ENCODE peak calls at places on chromosomes 3 and 15, in ten cellular contexts. One of them, this sample, is unnamed. For H3K4me1, the result is how much of the 10 kb centered on the place peaks cover.

GRCh38 chr3:147411777-147412176 is 2.6 kb downstream of the ZIC1 start:
- DNase-seq in BE2C: no peak
- DNase-seq in astrocyte: no peak
- DNase-seq in CD8-positive, alpha-beta memory T cell: no peak
- DNase-seq in heart right ventricle: no peak
- DNase-seq in lower lobe of right lung: no peak
- DNase-seq in ovary: no peak
- DNase-seq in thyroid gland: no peak
- DNase-seq in psoas muscle: no peak
- DNase-seq in A549: no peak
- DNase-seq in this sample: no peak

GRCh38 chr15:81473946-81474345 is 99.9 kb upstream of the TMC3 start:
- DNase-seq in BE2C: no peak
- DNase-seq in astrocyte: no peak
- DNase-seq in CD8-positive, alpha-beta memory T cell: no peak
- DNase-seq in heart right ventricle: no peak
- DNase-seq in lower lobe of right lung: no peak
- DNase-seq in ovary: no peak
- DNase-seq in thyroid gland: no peak
- DNase-seq in psoas muscle: no peak
- DNase-seq in A549: no peak
- DNase-seq in this sample: no peak

GRCh38 chr3:14457481-14457880 is 55.1 kb downstream of the SLC6A6 start:
- DNase-seq in BE2C: no peak
- DNase-seq in astrocyte: no peak
- DNase-seq in CD8-positive, alpha-beta memory T cell: no peak
- DNase-seq in heart right ventricle: no peak
- DNase-seq in lower lobe of right lung: no peak
- DNase-seq in ovary: no peak
- DNase-seq in thyroid gland: no peak
- DNase-seq in psoas muscle: no peak
- DNase-seq in A549: no peak
- DNase-seq in this sample: no peak

GRCh38 chr15:74399511-74400312 is 32.3 kb upstream of the CYP11A1 start:
- DNase-seq in BE2C: no peak
- DNase-seq in astrocyte: peak
- DNase-seq in CD8-positive, alpha-beta memory T cell: no peak
- DNase-seq in heart right ventricle: no peak
- DNase-seq in lower lobe of right lung: no peak
- DNase-seq in ovary: no peak
- DNase-seq in thyroid gland: no peak
- DNase-seq in psoas muscle: no peak
- DNase-seq in A549: no peak
- DNase-seq in this sample: no peak

GRCh38 chr3:63661242-63661641 is 8.8 kb downstream of the SNTN start:
- DNase-seq in BE2C: peak
- DNase-seq in astrocyte: no peak
- DNase-seq in CD8-positive, alpha-beta memory T cell: no peak
- DNase-seq in heart right ventricle: no peak
- DNase-seq in lower lobe of right lung: no peak
- DNase-seq in ovary: no peak
- DNase-seq in thyroid gland: no peak
- DNase-seq in psoas muscle: no peak
- DNase-seq in A549: no peak
- DNase-seq in this sample: no peak

GRCh38 chr3:48863122-48863521 is 15.4 kb upstream of the PRKAR2A start:
- DNase-seq in BE2C: no peak
- DNase-seq in astrocyte: no peak
- DNase-seq in CD8-positive, alpha-beta memory T cell: no peak
- DNase-seq in heart right ventricle: no peak
- DNase-seq in lower lobe of right lung: peak
- DNase-seq in ovary: no peak
- DNase-seq in thyroid gland: no peak
- DNase-seq in psoas muscle: no peak
- DNase-seq in A549: no peak
- DNase-seq in this sample: peak

GRCh38 chr3:123419850-123420292 is 29.0 kb downstream of the ADCY5 start:
- DNase-seq in BE2C: no peak
- DNase-seq in astrocyte: no peak
- DNase-seq in CD8-positive, alpha-beta memory T cell: no peak
- DNase-seq in heart right ventricle: peak
- DNase-seq in lower lobe of right lung: no peak
- DNase-seq in ovary: peak
- DNase-seq in thyroid gland: no peak
- DNase-seq in psoas muscle: no peak
- DNase-seq in A549: no peak
- DNase-seq in this sample: no peak

GRCh38 chr3:129783470-129783869 is 110.0 kb downstream of the TMCC1 start:
- DNase-seq in BE2C: no peak
- DNase-seq in astrocyte: peak
- DNase-seq in CD8-positive, alpha-beta memory T cell: no peak
- DNase-seq in heart right ventricle: no peak
- DNase-seq in lower lobe of right lung: no peak
- DNase-seq in ovary: no peak
- DNase-seq in thyroid gland: no peak
- DNase-seq in psoas muscle: no peak
- DNase-seq in A549: no peak
- DNase-seq in this sample: no peak

GRCh38 chr15:99682455-99682854 is 50.8 kb downstream of the LYSMD4 start:
- DNase-seq in BE2C: no peak
- DNase-seq in astrocyte: peak
- DNase-seq in CD8-positive, alpha-beta memory T cell: no peak
- DNase-seq in heart right ventricle: no peak
- DNase-seq in lower lobe of right lung: no peak
- DNase-seq in ovary: no peak
- DNase-seq in thyroid gland: no peak
- DNase-seq in psoas muscle: no peak
- DNase-seq in A549: peak
- DNase-seq in this sample: no peak

GRCh38 chr3:128060473-128061381 is 8.5 kb downstream of the SEC61A1 start:
- DNase-seq in BE2C: no peak
- DNase-seq in astrocyte: peak
- DNase-seq in CD8-positive, alpha-beta memory T cell: no peak
- DNase-seq in heart right ventricle: no peak
- DNase-seq in lower lobe of right lung: no peak
- DNase-seq in ovary: no peak
- DNase-seq in thyroid gland: no peak
- DNase-seq in psoas muscle: no peak
- DNase-seq in A549: no peak
- DNase-seq in this sample: no peak

DNA sequence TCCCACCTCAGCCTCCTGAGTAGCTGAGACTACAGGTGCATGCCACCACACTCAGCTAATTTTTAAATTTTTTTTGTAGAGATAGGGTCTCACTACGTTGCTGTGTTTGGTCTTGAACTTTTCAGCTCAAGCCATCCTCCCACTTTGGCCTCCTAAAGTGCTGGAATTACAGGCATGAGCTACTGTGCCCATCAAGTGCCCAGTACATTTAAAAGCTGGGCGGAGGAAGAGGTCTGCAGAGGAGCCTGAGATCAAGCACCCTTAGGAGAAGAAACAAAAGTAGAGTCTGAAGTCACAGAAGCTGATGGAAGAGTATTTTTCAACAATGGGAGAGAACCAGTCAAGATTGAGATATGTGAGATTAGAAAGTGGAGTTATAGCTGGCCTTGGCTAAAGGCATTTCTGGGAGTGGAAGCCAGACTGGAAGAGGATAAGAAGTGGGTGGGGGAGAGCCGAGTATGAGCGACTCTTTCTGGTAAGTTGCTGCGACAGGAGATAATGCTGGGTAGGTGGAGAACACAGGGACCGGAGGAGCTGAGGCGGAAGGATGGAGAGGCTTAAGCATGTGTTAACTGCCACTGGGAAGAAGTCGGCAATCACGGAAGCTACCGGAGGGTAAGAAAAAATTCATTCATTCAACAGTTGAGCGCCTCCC is 782 bp upstream of the IREB2 start:
- DNase-seq in BE2C: no peak
- DNase-seq in astrocyte: no peak
- DNase-seq in CD8-positive, alpha-beta memory T cell: no peak
- DNase-seq in heart right ventricle: no peak
- DNase-seq in lower lobe of right lung: no peak
- DNase-seq in ovary: no peak
- DNase-seq in thyroid gland: no peak
- DNase-seq in psoas muscle: no peak
- DNase-seq in A549: no peak
- DNase-seq in this sample: no peak
- H3K4me1 ChIP-seq in BE2C: under half
- H3K4me1 ChIP-seq in astrocyte: under half
- H3K4me1 ChIP-seq in CD8-positive, alpha-beta memory T cell: under half
- H3K4me1 ChIP-seq in heart right ventricle: under half
- H3K4me1 ChIP-seq in lower lobe of right lung: under half
- H3K4me1 ChIP-seq in ovary: under half
- H3K4me1 ChIP-seq in thyroid gland: under half
- H3K4me1 ChIP-seq in psoas muscle: under half
- H3K4me1 ChIP-seq in A549: under half
- H3K4me1 ChIP-seq in this sample: under half

DNA sequence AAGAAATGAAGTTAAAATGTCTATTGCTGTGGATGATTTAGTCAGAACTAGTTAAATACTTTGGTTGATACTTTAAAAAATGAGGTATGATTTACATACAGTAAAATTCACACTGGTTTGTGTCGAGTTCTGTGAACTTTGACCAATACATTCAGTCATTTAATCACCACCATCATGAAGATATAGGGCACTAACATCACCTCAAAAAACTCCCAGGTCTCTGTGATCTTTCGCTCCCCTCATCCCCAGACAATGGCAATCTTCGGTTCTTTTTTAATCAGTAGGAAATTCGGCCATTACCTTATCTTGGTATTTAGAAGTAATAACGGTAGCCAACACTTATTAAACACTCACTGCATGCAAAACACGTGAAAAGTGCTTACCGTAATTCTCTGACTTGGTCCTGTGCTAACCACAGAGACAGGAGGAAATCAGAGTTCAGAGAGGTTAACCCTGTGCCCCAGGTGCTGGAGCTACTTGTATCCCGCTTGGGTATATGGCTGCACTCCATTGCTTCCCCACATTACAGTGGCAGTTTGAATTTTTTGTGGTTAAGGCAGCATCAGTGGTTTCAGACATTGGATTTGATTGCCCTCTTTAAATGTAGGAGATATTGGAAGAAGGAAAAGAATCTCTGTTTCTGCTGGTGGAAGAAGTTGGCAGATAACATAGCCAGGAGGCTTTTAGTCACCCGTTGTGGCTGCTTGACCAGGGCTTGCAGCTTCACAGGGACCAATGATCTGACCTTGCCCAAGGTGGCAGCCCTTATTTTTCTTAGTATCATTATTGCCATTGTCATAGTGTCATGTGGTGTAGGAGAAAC is 4.2 kb downstream of the PLCL2 start:
- DNase-seq in BE2C: no peak
- DNase-seq in astrocyte: no peak
- DNase-seq in CD8-positive, alpha-beta memory T cell: no peak
- DNase-seq in heart right ventricle: no peak
- DNase-seq in lower lobe of right lung: no peak
- DNase-seq in ovary: no peak
- DNase-seq in thyroid gland: no peak
- DNase-seq in psoas muscle: no peak
- DNase-seq in A549: no peak
- DNase-seq in this sample: no peak
- H3K4me1 ChIP-seq in BE2C: under half
- H3K4me1 ChIP-seq in astrocyte: under half
- H3K4me1 ChIP-seq in CD8-positive, alpha-beta memory T cell: half or more
- H3K4me1 ChIP-seq in heart right ventricle: half or more
- H3K4me1 ChIP-seq in lower lobe of right lung: under half
- H3K4me1 ChIP-seq in ovary: under half
- H3K4me1 ChIP-seq in thyroid gland: under half
- H3K4me1 ChIP-seq in psoas muscle: half or more
- H3K4me1 ChIP-seq in A549: under half
- H3K4me1 ChIP-seq in this sample: under half

GRCh38 chr3:172154768-172155649 is 115.6 kb downstream of the FNDC3B start:
- DNase-seq in BE2C: no peak
- DNase-seq in astrocyte: no peak
- DNase-seq in CD8-positive, alpha-beta memory T cell: no peak
- DNase-seq in heart right ventricle: no peak
- DNase-seq in lower lobe of right lung: no peak
- DNase-seq in ovary: no peak
- DNase-seq in thyroid gland: no peak
- DNase-seq in psoas muscle: no peak
- DNase-seq in A549: no peak
- DNase-seq in this sample: no peak

GRCh38 chr3:172157566-172158258 is 118.3 kb downstream of the FNDC3B start:
- DNase-seq in BE2C: no peak
- DNase-seq in astrocyte: no peak
- DNase-seq in CD8-positive, alpha-beta memory T cell: no peak
- DNase-seq in heart right ventricle: no peak
- DNase-seq in lower lobe of right lung: no peak
- DNase-seq in ovary: no peak
- DNase-seq in thyroid gland: no peak
- DNase-seq in psoas muscle: no peak
- DNase-seq in A549: no peak
- DNase-seq in this sample: no peak

GRCh38 chr3:172155880-172156279 is 116.5 kb downstream of the FNDC3B start:
- DNase-seq in BE2C: no peak
- DNase-seq in astrocyte: no peak
- DNase-seq in CD8-positive, alpha-beta memory T cell: no peak
- DNase-seq in heart right ventricle: no peak
- DNase-seq in lower lobe of right lung: no peak
- DNase-seq in ovary: no peak
- DNase-seq in thyroid gland: no peak
- DNase-seq in psoas muscle: no peak
- DNase-seq in A549: no peak
- DNase-seq in this sample: no peak

GRCh38 chr3:172158741-172159140 is 119.4 kb downstream of the FNDC3B start:
- DNase-seq in BE2C: no peak
- DNase-seq in astrocyte: no peak
- DNase-seq in CD8-positive, alpha-beta memory T cell: no peak
- DNase-seq in heart right ventricle: no peak
- DNase-seq in lower lobe of right lung: no peak
- DNase-seq in ovary: no peak
- DNase-seq in thyroid gland: no peak
- DNase-seq in psoas muscle: no peak
- DNase-seq in A549: no peak
- DNase-seq in this sample: no peak

GRCh38 chr3:172156309-172156998 is 117.1 kb downstream of the FNDC3B start:
- DNase-seq in BE2C: no peak
- DNase-seq in astrocyte: no peak
- DNase-seq in CD8-positive, alpha-beta memory T cell: no peak
- DNase-seq in heart right ventricle: no peak
- DNase-seq in lower lobe of right lung: peak
- DNase-seq in ovary: no peak
- DNase-seq in thyroid gland: peak
- DNase-seq in psoas muscle: peak
- DNase-seq in A549: peak
- DNase-seq in this sample: peak
- H3K4me1 ChIP-seq in BE2C: under half
- H3K4me1 ChIP-seq in astrocyte: half or more
- H3K4me1 ChIP-seq in CD8-positive, alpha-beta memory T cell: under half
- H3K4me1 ChIP-seq in heart right ventricle: half or more
- H3K4me1 ChIP-seq in lower lobe of right lung: half or more
- H3K4me1 ChIP-seq in ovary: under half
- H3K4me1 ChIP-seq in thyroid gland: half or more
- H3K4me1 ChIP-seq in psoas muscle: half or more
- H3K4me1 ChIP-seq in A549: half or more
- H3K4me1 ChIP-seq in this sample: half or more

DNA sequence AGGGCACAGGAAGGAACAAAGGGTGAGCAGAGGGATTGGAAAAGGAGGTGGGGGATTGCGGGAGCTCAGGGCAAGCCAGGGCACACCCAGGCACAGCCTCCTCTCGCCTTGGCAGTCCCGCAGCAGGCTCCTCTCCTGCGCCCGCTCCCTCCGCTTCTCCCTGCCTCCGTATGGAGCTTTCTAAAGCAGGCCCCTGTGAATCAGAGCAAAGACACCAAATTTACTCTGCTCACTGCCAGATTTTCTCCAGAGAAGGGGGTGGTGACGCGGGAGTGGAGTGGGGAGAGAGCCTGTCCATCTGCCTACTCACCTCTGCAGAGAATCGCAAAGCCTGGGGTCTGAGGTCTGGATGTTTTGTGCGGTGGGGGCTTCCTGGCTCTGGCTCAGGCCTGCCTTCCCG is 20.0 kb downstream of the ATP2B2 start:
- DNase-seq in BE2C: no peak
- DNase-seq in astrocyte: no peak
- DNase-seq in CD8-positive, alpha-beta memory T cell: no peak
- DNase-seq in heart right ventricle: no peak
- DNase-seq in lower lobe of right lung: no peak
- DNase-seq in ovary: no peak
- DNase-seq in thyroid gland: no peak
- DNase-seq in psoas muscle: no peak
- DNase-seq in A549: no peak
- DNase-seq in this sample: no peak
- H3K4me1 ChIP-seq in BE2C: under half
- H3K4me1 ChIP-seq in astrocyte: under half
- H3K4me1 ChIP-seq in CD8-positive, alpha-beta memory T cell: under half
- H3K4me1 ChIP-seq in heart right ventricle: under half
- H3K4me1 ChIP-seq in lower lobe of right lung: under half
- H3K4me1 ChIP-seq in ovary: under half
- H3K4me1 ChIP-seq in thyroid gland: under half
- H3K4me1 ChIP-seq in psoas muscle: under half
- H3K4me1 ChIP-seq in A549: under half
- H3K4me1 ChIP-seq in this sample: under half